ENCODE peak calls at places on chromosome 4, in five cellular contexts. L, A, H, D and M are unnamed samples.

GRCh38 chr4:22485751-22486150 is 30.1 kb downstream of the ADGRA3 start:
- DNase-seq in D (peak), A (no peak), L (no peak), H (peak), M (peak)

GRCh38 chr4:139530833-139531427 is 25.1 kb downstream of the SETD7 start:
- DNase-seq in A (peak), L (peak), H (peak), D (peak), M (peak)

GRCh38 chr4:4462970-4463369 is 76.1 kb downstream of the NSG1 start:
- DNase-seq in D (no peak), L (no peak), H (no peak), A (no peak), M (no peak)

GRCh38 chr4:138034871-138035270 is 207.3 kb downstream of the SLC7A11 start:
- DNase-seq in D (peak), L (no peak), H (peak), A (no peak), M (no peak)

GRCh38 chr4:155079866-155080265 is 128.6 kb upstream of the NPY2R start:
- DNase-seq in L (no peak), A (no peak), H (no peak), D (peak), M (peak)

GRCh38 chr4:5980436-5981155 is 37.6 kb downstream of the C4orf50 start:
- DNase-seq in D (peak), L (no peak), H (no peak), A (no peak), M (no peak)

GRCh38 chr4:85127653-85128052 is 161.2 kb upstream of the WDFY3 start:
- DNase-seq in H (peak), L (peak), D (peak), A (no peak), M (peak)

GRCh38 chr4:76206222-76206942 is 7.2 kb downstream of the SCARB2 start:
- DNase-seq in H (peak), L (no peak), A (no peak), D (no peak), M (no peak)

GRCh38 chr4:43351970-43352806 is 459.7 kb downstream of the GRXCR1 start:
- DNase-seq in A (no peak), L (no peak), H (no peak), D (no peak), M (no peak)

GRCh38 chr4:7192252-7193039 is at the start of gene SORCS2:
- DNase-seq in D (peak), L (peak), H (peak), A (peak), M (peak)

GRCh38 chr4:94758141-94758699 is 465 bp downstream of the BMPR1B start:
- DNase-seq in L (no peak), D (peak), H (peak), A (no peak), M (peak)

GRCh38 chr4:28010543-28011235 is 1150.0 kb downstream of the STIM2 start:
- DNase-seq in D (no peak), A (no peak), L (no peak), H (no peak), M (no peak)

GRCh38 chr4:114558446-114559020 is 40.1 kb upstream of the UGT8 start:
- DNase-seq in A (no peak), L (no peak), D (peak), H (no peak), M (no peak)

GRCh38 chr4:76993787-76994641 is 44.5 kb downstream of the SEPTIN11 start:
- DNase-seq in D (no peak), L (peak), A (peak), H (no peak), M (no peak)

GRCh38 chr4:73675623-73676022 is 55.4 kb upstream of the RASSF6 start:
- DNase-seq in H (no peak), A (no peak), L (peak), D (no peak), M (no peak)

GRCh38 chr4:14961292-14961691 is 41.0 kb upstream of the CPEB2 start:
- DNase-seq in D (no peak), A (no peak), H (no peak), L (no peak), M (no peak)

GRCh38 chr4:140150886-140151699 is 2.9 kb downstream of the MAML3 start:
- DNase-seq in H (peak), D (peak), L (peak), A (peak), M (peak)

GRCh38 chr4:26206339-26206738 is 114.5 kb upstream of the RBPJ start:
- DNase-seq in A (no peak), D (peak), H (peak), L (no peak), M (peak)

GRCh38 chr4:62644372-62644771 is 1444.2 kb downstream of the ADGRL3 start:
- DNase-seq in L (no peak), H (no peak), D (peak), A (no peak), M (no peak)

GRCh38 chr4:142331132-142331531 is 515.0 kb downstream of the INPP4B start:
- DNase-seq in H (no peak), L (no peak), A (no peak), D (no peak), M (no peak)

GRCh38 chr4:100082852-100083251 is 107.4 kb downstream of the DDIT4L start:
- DNase-seq in H (no peak), D (no peak), A (no peak), L (no peak), M (no peak)